ENCODE peak calls at places on chromosomes 2 and 18, in seven cellular contexts. One of them, this sample, is unnamed.
A peak's percentile ranks its signal among the peaks of the same experiment; 100 is the strongest.

GRCh38 chr2:238527565-238527964 is 100.8 kb downstream of the ASB1 start:
- DNase-seq in AG04449: peak; percentile 83
- DNase-seq in GM10248: peak; percentile 9
- DNase-seq in psoas muscle: no peak
- DNase-seq in HFFc6: peak; percentile 65
- DNase-seq in activated CD4-positive, alpha-beta T cell treated with anti-CD3 and anti-CD28 coated beads, Interleukin-2, amount 10 ng/mL, durations not matched to agents 7 days and 5 days: no peak
- DNase-seq in astrocyte of the spinal cord: peak; percentile 27
- DNase-seq in this sample: no peak

GRCh38 chr2:72937356-72937669 is 20.0 kb downstream of the EMX1 start:
- DNase-seq in AG04449: no peak
- DNase-seq in GM10248: no peak
- DNase-seq in psoas muscle: peak; percentile 5
- DNase-seq in HFFc6: no peak
- DNase-seq in activated CD4-positive, alpha-beta T cell treated with anti-CD3 and anti-CD28 coated beads, Interleukin-2, amount 10 ng/mL, durations not matched to agents 7 days and 5 days: no peak
- DNase-seq in astrocyte of the spinal cord: no peak
- DNase-seq in this sample: no peak

GRCh38 chr18:43592268-43592667 is 315.0 kb upstream of the SYT4 start:
- DNase-seq in AG04449: no peak
- DNase-seq in GM10248: no peak
- DNase-seq in psoas muscle: no peak
- DNase-seq in HFFc6: no peak
- DNase-seq in activated CD4-positive, alpha-beta T cell treated with anti-CD3 and anti-CD28 coated beads, Interleukin-2, amount 10 ng/mL, durations not matched to agents 7 days and 5 days: no peak
- DNase-seq in astrocyte of the spinal cord: no peak
- DNase-seq in this sample: no peak

GRCh38 chr18:10751711-10752110 is 225.9 kb downstream of the NAPG start:
- DNase-seq in AG04449: no peak
- DNase-seq in GM10248: no peak
- DNase-seq in psoas muscle: no peak
- DNase-seq in HFFc6: no peak
- DNase-seq in activated CD4-positive, alpha-beta T cell treated with anti-CD3 and anti-CD28 coated beads, Interleukin-2, amount 10 ng/mL, durations not matched to agents 7 days and 5 days: no peak
- DNase-seq in astrocyte of the spinal cord: no peak
- DNase-seq in this sample: no peak

GRCh38 chr2:3523551-3524041 is 4.3 kb upstream of the ADI1 start:
- DNase-seq in AG04449: no peak
- DNase-seq in GM10248: no peak
- DNase-seq in psoas muscle: no peak
- DNase-seq in HFFc6: peak; percentile 29
- DNase-seq in activated CD4-positive, alpha-beta T cell treated with anti-CD3 and anti-CD28 coated beads, Interleukin-2, amount 10 ng/mL, durations not matched to agents 7 days and 5 days: no peak
- DNase-seq in astrocyte of the spinal cord: peak; percentile 24
- DNase-seq in this sample: peak; percentile 69

GRCh38 chr2:66682476-66682875 is 247.6 kb downstream of the MEIS1 start:
- DNase-seq in AG04449: no peak
- DNase-seq in GM10248: no peak
- DNase-seq in psoas muscle: no peak
- DNase-seq in HFFc6: no peak
- DNase-seq in activated CD4-positive, alpha-beta T cell treated with anti-CD3 and anti-CD28 coated beads, Interleukin-2, amount 10 ng/mL, durations not matched to agents 7 days and 5 days: no peak
- DNase-seq in astrocyte of the spinal cord: no peak
- DNase-seq in this sample: no peak

GRCh38 chr2:207792244-207792785 is 22.6 kb upstream of the FZD5 start:
- DNase-seq in AG04449: no peak
- DNase-seq in GM10248: no peak
- DNase-seq in psoas muscle: no peak
- DNase-seq in HFFc6: peak; percentile 51
- DNase-seq in activated CD4-positive, alpha-beta T cell treated with anti-CD3 and anti-CD28 coated beads, Interleukin-2, amount 10 ng/mL, durations not matched to agents 7 days and 5 days: no peak
- DNase-seq in astrocyte of the spinal cord: peak; percentile 75
- DNase-seq in this sample: peak; percentile 75

GRCh38 chr2:190837417-190837816 is 43.2 kb upstream of the GLS start:
- DNase-seq in AG04449: no peak
- DNase-seq in GM10248: no peak
- DNase-seq in psoas muscle: no peak
- DNase-seq in HFFc6: peak; percentile 74
- DNase-seq in activated CD4-positive, alpha-beta T cell treated with anti-CD3 and anti-CD28 coated beads, Interleukin-2, amount 10 ng/mL, durations not matched to agents 7 days and 5 days: no peak
- DNase-seq in astrocyte of the spinal cord: peak; percentile 77
- DNase-seq in this sample: no peak

GRCh38 chr18:41751161-41751560 is 203.9 kb upstream of the PIK3C3 start:
- DNase-seq in AG04449: no peak
- DNase-seq in GM10248: no peak
- DNase-seq in psoas muscle: no peak
- DNase-seq in HFFc6: peak; percentile 36
- DNase-seq in activated CD4-positive, alpha-beta T cell treated with anti-CD3 and anti-CD28 coated beads, Interleukin-2, amount 10 ng/mL, durations not matched to agents 7 days and 5 days: no peak
- DNase-seq in astrocyte of the spinal cord: no peak
- DNase-seq in this sample: no peak

GRCh38 chr2:218984239-218985020 is 554 bp downstream of the FEV start:
- DNase-seq in AG04449: no peak
- DNase-seq in GM10248: no peak
- DNase-seq in psoas muscle: no peak
- DNase-seq in HFFc6: no peak
- DNase-seq in activated CD4-positive, alpha-beta T cell treated with anti-CD3 and anti-CD28 coated beads, Interleukin-2, amount 10 ng/mL, durations not matched to agents 7 days and 5 days: no peak
- DNase-seq in astrocyte of the spinal cord: no peak
- DNase-seq in this sample: peak; percentile 56

GRCh38 chr2:234823877-234824376 is 127.9 kb upstream of the SH3BP4 start:
- DNase-seq in AG04449: peak; percentile 92
- DNase-seq in GM10248: no peak
- DNase-seq in psoas muscle: peak; percentile 37
- DNase-seq in HFFc6: peak; percentile 92
- DNase-seq in activated CD4-positive, alpha-beta T cell treated with anti-CD3 and anti-CD28 coated beads, Interleukin-2, amount 10 ng/mL, durations not matched to agents 7 days and 5 days: no peak
- DNase-seq in astrocyte of the spinal cord: peak; percentile 97
- DNase-seq in this sample: peak; percentile 98

GRCh38 chr2:108912629-108912902 is 76.5 kb downstream of the EDAR start:
- DNase-seq in AG04449: no peak
- DNase-seq in GM10248: no peak
- DNase-seq in psoas muscle: no peak
- DNase-seq in HFFc6: no peak
- DNase-seq in activated CD4-positive, alpha-beta T cell treated with anti-CD3 and anti-CD28 coated beads, Interleukin-2, amount 10 ng/mL, durations not matched to agents 7 days and 5 days: no peak
- DNase-seq in astrocyte of the spinal cord: no peak
- DNase-seq in this sample: no peak

GRCh38 chr2:173922760-173923159 is 42.4 kb downstream of the SP3 start:
- DNase-seq in AG04449: no peak
- DNase-seq in GM10248: no peak
- DNase-seq in psoas muscle: no peak
- DNase-seq in HFFc6: peak; percentile 18
- DNase-seq in activated CD4-positive, alpha-beta T cell treated with anti-CD3 and anti-CD28 coated beads, Interleukin-2, amount 10 ng/mL, durations not matched to agents 7 days and 5 days: no peak
- DNase-seq in astrocyte of the spinal cord: no peak
- DNase-seq in this sample: no peak

GRCh38 chr2:86216577-86217555 is 17.6 kb downstream of the MRPL35 start:
- DNase-seq in AG04449: peak; percentile 55
- DNase-seq in GM10248: no peak
- DNase-seq in psoas muscle: no peak
- DNase-seq in HFFc6: peak; percentile 72
- DNase-seq in activated CD4-positive, alpha-beta T cell treated with anti-CD3 and anti-CD28 coated beads, Interleukin-2, amount 10 ng/mL, durations not matched to agents 7 days and 5 days: no peak
- DNase-seq in astrocyte of the spinal cord: peak; percentile 17
- DNase-seq in this sample: no peak

GRCh38 chr2:11187733-11188132 is 32.5 kb downstream of the SLC66A3 start:
- DNase-seq in AG04449: no peak
- DNase-seq in GM10248: no peak
- DNase-seq in psoas muscle: no peak
- DNase-seq in HFFc6: no peak
- DNase-seq in activated CD4-positive, alpha-beta T cell treated with anti-CD3 and anti-CD28 coated beads, Interleukin-2, amount 10 ng/mL, durations not matched to agents 7 days and 5 days: no peak
- DNase-seq in astrocyte of the spinal cord: no peak
- DNase-seq in this sample: no peak

GRCh38 chr2:241430178-241430577 is 74.1 kb downstream of the FARP2 start:
- DNase-seq in AG04449: no peak
- DNase-seq in GM10248: no peak
- DNase-seq in psoas muscle: no peak
- DNase-seq in HFFc6: no peak
- DNase-seq in activated CD4-positive, alpha-beta T cell treated with anti-CD3 and anti-CD28 coated beads, Interleukin-2, amount 10 ng/mL, durations not matched to agents 7 days and 5 days: no peak
- DNase-seq in astrocyte of the spinal cord: no peak
- DNase-seq in this sample: no peak

GRCh38 chr18:28905509-28905908 is 728.6 kb upstream of the CDH2 start:
- DNase-seq in AG04449: no peak
- DNase-seq in GM10248: no peak
- DNase-seq in psoas muscle: no peak
- DNase-seq in HFFc6: peak; percentile 48
- DNase-seq in activated CD4-positive, alpha-beta T cell treated with anti-CD3 and anti-CD28 coated beads, Interleukin-2, amount 10 ng/mL, durations not matched to agents 7 days and 5 days: no peak
- DNase-seq in astrocyte of the spinal cord: peak; percentile 35
- DNase-seq in this sample: peak; percentile 49

GRCh38 chr2:42167458-42167857 is 1.7 kb upstream of the EML4 start:
- DNase-seq in AG04449: no peak
- DNase-seq in GM10248: no peak
- DNase-seq in psoas muscle: no peak
- DNase-seq in HFFc6: peak; percentile 10
- DNase-seq in activated CD4-positive, alpha-beta T cell treated with anti-CD3 and anti-CD28 coated beads, Interleukin-2, amount 10 ng/mL, durations not matched to agents 7 days and 5 days: no peak
- DNase-seq in astrocyte of the spinal cord: no peak
- DNase-seq in this sample: no peak

GRCh38 chr2:212814941-212815340 is 276.3 kb upstream of the ERBB4 start:
- DNase-seq in AG04449: no peak
- DNase-seq in GM10248: no peak
- DNase-seq in psoas muscle: no peak
- DNase-seq in HFFc6: no peak
- DNase-seq in activated CD4-positive, alpha-beta T cell treated with anti-CD3 and anti-CD28 coated beads, Interleukin-2, amount 10 ng/mL, durations not matched to agents 7 days and 5 days: no peak
- DNase-seq in astrocyte of the spinal cord: no peak
- DNase-seq in this sample: no peak

This sample was measured in endothelial cell of umbilical vein.